ENCODE peak calls at places on chromosomes 11 and 22, in nine cellular contexts. H is tibial nerve; O is fibroblast of lung; B is right lobe of liver; P is activated gamma-delta T cell treated with anti-CD3 and anti-CD28 coated beads, Interleukin-2, amount 50 U/mL, for 16 hours; L is GM19239; Q is Panc1; A is activated CD4-positive, alpha-beta T cell treated with anti-CD3 and anti-CD28 coated beads for 24 hours; K is neural crest cell. R is an unnamed sample.

GRCh38 chr11:128714881-128715280 is 21.0 kb downstream of the FLI1 start:
- DNase-seq in H (no peak), O (peak), B (no peak), P (no peak), L (no peak), Q (no peak), A (no peak), K (no peak), R (no peak)

GRCh38 chr22:24758164-24758799 is 16.2 kb downstream of the PIWIL3 start:
- DNase-seq in H (peak), O (peak), B (no peak), P (peak), L (peak), Q (no peak), A (peak), K (peak), R (peak)

GRCh38 chr11:80136991-80137390 is 696.2 kb upstream of the TENM4 start:
- DNase-seq in H (no peak), O (no peak), B (no peak), P (no peak), L (no peak), Q (no peak), A (no peak), K (no peak), R (no peak)

GRCh38 chr11:112659185-112659584 is 302.0 kb upstream of the NCAM1 start:
- DNase-seq in H (no peak), O (no peak), B (no peak), P (no peak), L (no peak), Q (no peak), A (no peak), K (no peak), R (no peak)

GRCh38 chr11:11444027-11444799 is 91.2 kb upstream of the CSNK2A3 start:
- DNase-seq in H (no peak), O (peak), B (no peak), P (no peak), L (no peak), Q (no peak), A (no peak), K (no peak), R (no peak)

GRCh38 chr22:28029201-28029948 is 110.3 kb upstream of the PITPNB start:
- DNase-seq in H (no peak), O (peak), B (no peak), P (no peak), L (no peak), Q (no peak), A (no peak), K (no peak), R (no peak)

GRCh38 chr22:21446827-21447690 is 20.1 kb upstream of the TMEM191C start:
- DNase-seq in H (no peak), O (no peak), B (no peak), P (no peak), L (no peak), Q (no peak), A (no peak), K (peak), R (peak)

GRCh38 chr11:12019337-12019736 is 10.9 kb upstream of the DKK3 start:
- DNase-seq in H (no peak), O (peak), B (no peak), P (no peak), L (no peak), Q (no peak), A (no peak), K (peak), R (no peak)

GRCh38 chr22:23065495-23066122 is 4.7 kb upstream of the GNAZ start:
- DNase-seq in H (no peak), O (no peak), B (no peak), P (no peak), L (no peak), Q (no peak), A (no peak), K (no peak), R (peak)

R was measured in tibial artery.